ENCODE peak calls at places on chromosomes 7 and 10, in four cellular contexts. One of them, this sample, is unnamed.

GRCh38 chr10:122981066-122981464 is 864 bp downstream of the PSTK start:
- DNase-seq in naive thymus-derived CD4-positive, alpha-beta T cell: no peak
- DNase-seq in stimulated activated CD4-positive, alpha-beta T cell treated with anti-CD3 and anti-CD28 coated beads, Interleukin-2, amount 100 ng/mL, for 48 hours: no peak
- DNase-seq in GM12892: no peak
- DNase-seq in this sample: peak

GRCh38 chr10:131571845-131572244 is 260.3 kb upstream of the TCERG1L start:
- DNase-seq in naive thymus-derived CD4-positive, alpha-beta T cell: no peak
- DNase-seq in stimulated activated CD4-positive, alpha-beta T cell treated with anti-CD3 and anti-CD28 coated beads, Interleukin-2, amount 100 ng/mL, for 48 hours: no peak
- DNase-seq in GM12892: no peak
- DNase-seq in this sample: no peak

GRCh38 chr7:15643000-15643705 is 43.3 kb downstream of the MEOX2 start:
- DNase-seq in naive thymus-derived CD4-positive, alpha-beta T cell: no peak
- DNase-seq in stimulated activated CD4-positive, alpha-beta T cell treated with anti-CD3 and anti-CD28 coated beads, Interleukin-2, amount 100 ng/mL, for 48 hours: no peak
- DNase-seq in GM12892: no peak
- DNase-seq in this sample: no peak

GRCh38 chr10:129963076-129963830 is 821 bp downstream of the EBF3 start:
- DNase-seq in naive thymus-derived CD4-positive, alpha-beta T cell: no peak
- DNase-seq in stimulated activated CD4-positive, alpha-beta T cell treated with anti-CD3 and anti-CD28 coated beads, Interleukin-2, amount 100 ng/mL, for 48 hours: no peak
- DNase-seq in GM12892: no peak
- DNase-seq in this sample: no peak

GRCh38 chr7:486216-486743 is 33.4 kb downstream of the PDGFA start:
- DNase-seq in naive thymus-derived CD4-positive, alpha-beta T cell: no peak
- DNase-seq in stimulated activated CD4-positive, alpha-beta T cell treated with anti-CD3 and anti-CD28 coated beads, Interleukin-2, amount 100 ng/mL, for 48 hours: no peak
- DNase-seq in GM12892: no peak
- DNase-seq in this sample: no peak

GRCh38 chr7:45092100-45092930 is 3.5 kb upstream of the NACAD start:
- DNase-seq in naive thymus-derived CD4-positive, alpha-beta T cell: no peak
- DNase-seq in stimulated activated CD4-positive, alpha-beta T cell treated with anti-CD3 and anti-CD28 coated beads, Interleukin-2, amount 100 ng/mL, for 48 hours: no peak
- DNase-seq in GM12892: no peak
- DNase-seq in this sample: no peak

GRCh38 chr10:12848439-12849173 is 152.9 kb downstream of the CCDC3 start:
- DNase-seq in naive thymus-derived CD4-positive, alpha-beta T cell: no peak
- DNase-seq in stimulated activated CD4-positive, alpha-beta T cell treated with anti-CD3 and anti-CD28 coated beads, Interleukin-2, amount 100 ng/mL, for 48 hours: no peak
- DNase-seq in GM12892: no peak
- DNase-seq in this sample: no peak

GRCh38 chr10:9238041-9238440 is 1183.6 kb downstream of the GATA3 start:
- DNase-seq in naive thymus-derived CD4-positive, alpha-beta T cell: no peak
- DNase-seq in stimulated activated CD4-positive, alpha-beta T cell treated with anti-CD3 and anti-CD28 coated beads, Interleukin-2, amount 100 ng/mL, for 48 hours: no peak
- DNase-seq in GM12892: no peak
- DNase-seq in this sample: no peak

GRCh38 chr10:69045441-69046300 is 42.2 kb upstream of the SRGN start:
- DNase-seq in naive thymus-derived CD4-positive, alpha-beta T cell: peak
- DNase-seq in stimulated activated CD4-positive, alpha-beta T cell treated with anti-CD3 and anti-CD28 coated beads, Interleukin-2, amount 100 ng/mL, for 48 hours: peak
- DNase-seq in GM12892: no peak
- DNase-seq in this sample: no peak

GRCh38 chr7:75732764-75733630 is 5.7 kb downstream of the HIP1 start:
- DNase-seq in naive thymus-derived CD4-positive, alpha-beta T cell: no peak
- DNase-seq in stimulated activated CD4-positive, alpha-beta T cell treated with anti-CD3 and anti-CD28 coated beads, Interleukin-2, amount 100 ng/mL, for 48 hours: no peak
- DNase-seq in GM12892: no peak
- DNase-seq in this sample: no peak

GRCh38 chr10:8182841-8183240 is 128.4 kb downstream of the GATA3 start:
- DNase-seq in naive thymus-derived CD4-positive, alpha-beta T cell: no peak
- DNase-seq in stimulated activated CD4-positive, alpha-beta T cell treated with anti-CD3 and anti-CD28 coated beads, Interleukin-2, amount 100 ng/mL, for 48 hours: no peak
- DNase-seq in GM12892: no peak
- DNase-seq in this sample: no peak

GRCh38 chr7:49695971-49696370 is 77.5 kb upstream of the VWC2 start:
- DNase-seq in naive thymus-derived CD4-positive, alpha-beta T cell: no peak
- DNase-seq in stimulated activated CD4-positive, alpha-beta T cell treated with anti-CD3 and anti-CD28 coated beads, Interleukin-2, amount 100 ng/mL, for 48 hours: no peak
- DNase-seq in GM12892: no peak
- DNase-seq in this sample: no peak

GRCh38 chr7:27178366-27178765 is 4.2 kb upstream of the HOXA10 start:
- DNase-seq in naive thymus-derived CD4-positive, alpha-beta T cell: no peak
- DNase-seq in stimulated activated CD4-positive, alpha-beta T cell treated with anti-CD3 and anti-CD28 coated beads, Interleukin-2, amount 100 ng/mL, for 48 hours: no peak
- DNase-seq in GM12892: no peak
- DNase-seq in this sample: no peak

GRCh38 chr7:1041471-1042160 is 2.7 kb upstream of the GPR146 start:
- DNase-seq in naive thymus-derived CD4-positive, alpha-beta T cell: no peak
- DNase-seq in stimulated activated CD4-positive, alpha-beta T cell treated with anti-CD3 and anti-CD28 coated beads, Interleukin-2, amount 100 ng/mL, for 48 hours: no peak
- DNase-seq in GM12892: no peak
- DNase-seq in this sample: no peak

GRCh38 chr7:44767912-44768662 is 19.4 kb downstream of the ZMIZ2 start:
- DNase-seq in naive thymus-derived CD4-positive, alpha-beta T cell: peak
- DNase-seq in stimulated activated CD4-positive, alpha-beta T cell treated with anti-CD3 and anti-CD28 coated beads, Interleukin-2, amount 100 ng/mL, for 48 hours: no peak
- DNase-seq in GM12892: peak
- DNase-seq in this sample: no peak

GRCh38 chr10:69340695-69341094 is 62.4 kb downstream of the HK1 start:
- DNase-seq in naive thymus-derived CD4-positive, alpha-beta T cell: no peak
- DNase-seq in stimulated activated CD4-positive, alpha-beta T cell treated with anti-CD3 and anti-CD28 coated beads, Interleukin-2, amount 100 ng/mL, for 48 hours: no peak
- DNase-seq in GM12892: no peak
- DNase-seq in this sample: no peak

GRCh38 chr10:51139176-51139575 is 64.9 kb downstream of the PRKG1 start:
- DNase-seq in naive thymus-derived CD4-positive, alpha-beta T cell: no peak
- DNase-seq in stimulated activated CD4-positive, alpha-beta T cell treated with anti-CD3 and anti-CD28 coated beads, Interleukin-2, amount 100 ng/mL, for 48 hours: no peak
- DNase-seq in GM12892: no peak
- DNase-seq in this sample: no peak

GRCh38 chr10:13709931-13710690 is 123.3 kb downstream of the PRPF18 start:
- DNase-seq in naive thymus-derived CD4-positive, alpha-beta T cell: no peak
- DNase-seq in stimulated activated CD4-positive, alpha-beta T cell treated with anti-CD3 and anti-CD28 coated beads, Interleukin-2, amount 100 ng/mL, for 48 hours: no peak
- DNase-seq in GM12892: no peak
- DNase-seq in this sample: no peak

GRCh38 chr7:48084727-48085432 is 4.2 kb upstream of the UPP1 start:
- DNase-seq in naive thymus-derived CD4-positive, alpha-beta T cell: no peak
- DNase-seq in stimulated activated CD4-positive, alpha-beta T cell treated with anti-CD3 and anti-CD28 coated beads, Interleukin-2, amount 100 ng/mL, for 48 hours: peak
- DNase-seq in GM12892: peak
- DNase-seq in this sample: no peak

GRCh38 chr7:11988186-11988585 is 156.2 kb upstream of the THSD7A start:
- DNase-seq in naive thymus-derived CD4-positive, alpha-beta T cell: no peak
- DNase-seq in stimulated activated CD4-positive, alpha-beta T cell treated with anti-CD3 and anti-CD28 coated beads, Interleukin-2, amount 100 ng/mL, for 48 hours: no peak
- DNase-seq in GM12892: no peak
- DNase-seq in this sample: no peak